ENCODE peak calls at places on chromosome 7, in four cellular contexts. K, G, R and M are unnamed samples.

GRCh38 chr7:125927556-125927955 is 997.9 kb upstream of the POT1 start:
- DNase-seq in R (peak), G (no peak), K (no peak), M (peak)

GRCh38 chr7:155423337-155424285 is 34.3 kb upstream of the EN2 start:
- DNase-seq in G (no peak), R (no peak), K (no peak), M (no peak)

GRCh38 chr7:70520604-70521003 is 611.3 kb upstream of the GALNT17 start:
- DNase-seq in G (no peak), K (peak), R (no peak), M (no peak)

GRCh38 chr7:150340024-150340749 is 1.2 kb downstream of the RARRES2 start:
- DNase-seq in R (no peak), K (peak), G (no peak), M (peak)

GRCh38 chr7:149028346-149029109 is at the start of gene PDIA4:
- DNase-seq in K (peak), G (peak), R (peak), M (peak)

GRCh38 chr7:1994931-1995330 is 237.8 kb downstream of the MAD1L1 start:
- DNase-seq in K (no peak), G (no peak), R (no peak), M (no peak)

GRCh38 chr7:104341545-104341944 is 13.1 kb downstream of the LHFPL3 start:
- DNase-seq in R (no peak), K (no peak), G (no peak), M (peak)

GRCh38 chr7:45885264-45885882 is 2.9 kb upstream of the IGFBP1 start:
- DNase-seq in G (no peak), R (no peak), K (no peak), M (no peak)

GRCh38 chr7:7553386-7553785 is 13.3 kb upstream of the MIOS start:
- DNase-seq in R (no peak), G (no peak), K (no peak), M (no peak)

GRCh38 chr7:138248609-138249008 is 172.3 kb downstream of the AKR1D1 start:
- DNase-seq in K (peak), G (no peak), R (no peak), M (no peak)

GRCh38 chr7:18144171-18144570 is 116.5 kb upstream of the PRPS1L1 start:
- DNase-seq in K (no peak), G (no peak), R (no peak), M (no peak)

GRCh38 chr7:47340490-47340889 is 241.4 kb downstream of the TNS3 start:
- DNase-seq in K (no peak), R (no peak), G (no peak), M (no peak)

GRCh38 chr7:36116347-36117200 is 36.5 kb upstream of the EEPD1 start:
- DNase-seq in K (peak), R (no peak), G (no peak), M (no peak)

GRCh38 chr7:148738737-148739535 is 40.2 kb downstream of the CUL1 start:
- DNase-seq in R (no peak), G (no peak), K (peak), M (no peak)

GRCh38 chr7:67344481-67345193 is 348.0 kb downstream of the TYW1 start:
- DNase-seq in R (no peak), G (no peak), K (no peak), M (no peak)

GRCh38 chr7:123797673-123798526 is 47.1 kb upstream of the HYAL4 start:
- DNase-seq in R (peak), G (peak), K (peak), M (no peak)

GRCh38 chr7:90834771-90835170 is 238.7 kb downstream of the CDK14 start:
- DNase-seq in K (no peak), R (no peak), G (no peak), M (no peak)

GRCh38 chr7:48627153-48627552 is 297.2 kb upstream of the CDC14C start:
- DNase-seq in R (no peak), K (no peak), G (no peak), M (no peak)

GRCh38 chr7:125363873-125364272 is 434.2 kb upstream of the POT1 start:
- DNase-seq in K (peak), R (no peak), G (no peak), M (no peak)

GRCh38 chr7:98810166-98810802 is 59.5 kb downstream of the TMEM130 start:
- DNase-seq in R (no peak), K (no peak), G (no peak), M (peak)

GRCh38 chr7:136677456-136678365 is 190.7 kb upstream of the CHRM2 start:
- DNase-seq in G (no peak), R (no peak), K (peak), M (no peak)

GRCh38 chr7:156578978-156579430 is 61.6 kb upstream of the RNF32 start:
- DNase-seq in K (no peak), G (no peak), R (no peak), M (no peak)

GRCh38 chr7:31022117-31022516 is 30.0 kb upstream of the ADCYAP1R1 start:
- DNase-seq in G (no peak), K (no peak), R (no peak), M (no peak)

GRCh38 chr7:106793015-106793651 is 71.9 kb upstream of the PIK3CG start:
- DNase-seq in G (peak), R (peak), K (no peak), M (peak)

GRCh38 chr7:24024689-24025088 is 259.3 kb upstream of the NPY start:
- DNase-seq in G (no peak), R (no peak), K (no peak), M (peak)

GRCh38 chr7:131895541-131896173 is 339.2 kb upstream of the PODXL start:
- DNase-seq in G (no peak), R (no peak), K (peak), M (no peak)

GRCh38 chr7:4136501-4137110 is 545.5 kb upstream of the FOXK1 start:
- DNase-seq in K (no peak), G (no peak), R (no peak), M (no peak)

GRCh38 chr7:155856656-155857055 is 44.4 kb upstream of the SHH start:
- DNase-seq in R (no peak), G (no peak), K (no peak), M (no peak)

GRCh38 chr7:18727094-18727870 is 231.7 kb downstream of the HDAC9 start:
- DNase-seq in R (no peak), K (peak), G (no peak), M (no peak)

GRCh38 chr7:82677493-82677892 is 233.9 kb upstream of the CACNA2D1 start:
- DNase-seq in G (no peak), R (no peak), K (peak), M (no peak)

GRCh38 chr7:128946936-128947830 is 9.5 kb downstream of the IRF5 start:
- DNase-seq in R (no peak), G (no peak), K (no peak), M (no peak)

GRCh38 chr7:1946025-1946424 is 275.9 kb downstream of the ELFN1 start:
- DNase-seq in R (no peak), G (no peak), K (no peak), M (no peak)